ENCODE peak calls at places on chromosome 6, in four cellular contexts. V is GM12891, W is right lobe of liver, E is spleen. B is an unnamed sample.

GRCh38 chr6:116309657-116310056 is 29.9 kb upstream of the TSPYL1 start:
- DNase-seq in V (no peak), W (no peak), E (no peak), B (no peak)

GRCh38 chr6:73580247-73581149 is 59.7 kb upstream of the EEF1A1 start:
- DNase-seq in V (no peak), W (peak), E (peak), B (peak)

GRCh38 chr6:11526156-11526505 is 11.4 kb upstream of the TMEM170B start:
- DNase-seq in V (no peak), W (no peak), E (no peak), B (no peak)

GRCh38 chr6:32116674-32117073 is 7.5 kb upstream of the TNXB start:
- DNase-seq in V (no peak), W (no peak), E (no peak), B (no peak)

GRCh38 chr6:45420909-45421699 is 43.4 kb upstream of the SUPT3H start:
- DNase-seq in V (no peak), W (no peak), E (no peak), B (no peak)

GRCh38 chr6:138521800-138522199 is 22.5 kb upstream of the NHSL1 start:
- DNase-seq in V (no peak), W (no peak), E (no peak), B (no peak)

GRCh38 chr6:123610779-123611178 is 26.0 kb downstream of the TRDN start:
- DNase-seq in V (no peak), W (no peak), E (no peak), B (no peak)

GRCh38 chr6:157056275-157056674 is 267.0 kb downstream of the TMEM242 start:
- DNase-seq in V (no peak), W (no peak), E (no peak), B (no peak)

GRCh38 chr6:146472918-146473317 is 70.7 kb upstream of the RAB32 start:
- DNase-seq in V (no peak), W (no peak), E (no peak), B (no peak)

GRCh38 chr6:170221052-170221752 is 69.7 kb downstream of the DLL1 start:
- DNase-seq in V (no peak), W (no peak), E (peak), B (peak)

GRCh38 chr6:169183233-169183632 is 70.4 kb downstream of the THBS2 start:
- DNase-seq in V (no peak), W (no peak), E (no peak), B (no peak)

GRCh38 chr6:157860505-157860991 is 37.5 kb downstream of the SNX9 start:
- DNase-seq in V (no peak), W (no peak), E (no peak), B (no peak)

GRCh38 chr6:129184808-129185366 is 301.9 kb downstream of the LAMA2 start:
- DNase-seq in V (no peak), W (no peak), E (no peak), B (no peak)

GRCh38 chr6:24876496-24877465 is 59.0 kb downstream of the RIPOR2 start:
- DNase-seq in V (no peak), W (no peak), E (no peak), B (no peak)

GRCh38 chr6:27471365-27472115 is 1.4 kb downstream of the ZNF184 start:
- DNase-seq in V (no peak), W (no peak), E (no peak), B (no peak)

GRCh38 chr6:10756085-10756484 is 8.5 kb downstream of the TMEM14B start:
- DNase-seq in V (no peak), W (no peak), E (no peak), B (no peak)

GRCh38 chr6:128363020-128363419 is 157.4 kb downstream of the PTPRK start:
- DNase-seq in V (no peak), W (no peak), E (no peak), B (no peak)

GRCh38 chr6:116158641-116159040 is 32.7 kb upstream of the COL10A1 start:
- DNase-seq in V (no peak), W (no peak), E (no peak), B (no peak)

GRCh38 chr6:71887006-71887743 is 825 bp downstream of the RIMS1 start:
- DNase-seq in V (peak), W (peak), E (peak), B (no peak)

GRCh38 chr6:129186988-129187387 is 304.1 kb downstream of the LAMA2 start:
- DNase-seq in V (no peak), W (no peak), E (no peak), B (no peak)

GRCh38 chr6:115945806-115946205 is 114.9 kb downstream of the FRK start:
- DNase-seq in V (no peak), W (no peak), E (no peak), B (no peak)

GRCh38 chr6:87806635-87807034 is 104.6 kb upstream of the AKIRIN2 start:
- DNase-seq in V (no peak), W (no peak), E (no peak), B (no peak)

GRCh38 chr6:45704056-45704790 is 311.4 kb downstream of the CLIC5 start:
- DNase-seq in V (no peak), W (no peak), E (no peak), B (no peak)

GRCh38 chr6:61809004-61809595 is 476.9 kb downstream of the KHDRBS2 start:
- DNase-seq in V (peak), W (no peak), E (no peak), B (no peak)

GRCh38 chr6:1437553-1438406 is 48.4 kb downstream of the FOXF2 start:
- DNase-seq in V (no peak), W (no peak), E (no peak), B (no peak)

DNA sequence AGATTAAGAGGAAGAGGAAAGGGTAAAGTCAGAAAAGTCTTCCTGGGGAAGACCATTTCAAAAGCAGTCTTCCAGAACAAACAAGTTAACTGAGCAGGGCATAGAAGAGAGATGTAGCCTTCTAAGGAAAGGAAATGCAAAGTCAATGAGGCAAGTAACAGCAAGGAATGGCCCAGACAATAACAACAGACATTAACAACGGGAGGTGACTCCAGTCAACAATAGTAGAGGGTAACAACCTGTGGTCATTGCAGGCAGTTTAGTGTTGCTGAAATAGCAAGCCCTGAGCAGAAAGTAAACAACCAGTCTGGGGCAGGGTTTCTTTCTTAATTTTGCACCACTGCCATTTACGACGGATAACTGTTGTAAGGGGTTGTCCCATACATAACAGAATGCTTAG is 2.1 kb downstream of the MDN1 start:
- DNase-seq in V (no peak), W (no peak), E (no peak), B (no peak)
- TF ChIP-seq POLR2A in V (no peak), W (no peak), E (no peak), B (no peak)

DNA sequence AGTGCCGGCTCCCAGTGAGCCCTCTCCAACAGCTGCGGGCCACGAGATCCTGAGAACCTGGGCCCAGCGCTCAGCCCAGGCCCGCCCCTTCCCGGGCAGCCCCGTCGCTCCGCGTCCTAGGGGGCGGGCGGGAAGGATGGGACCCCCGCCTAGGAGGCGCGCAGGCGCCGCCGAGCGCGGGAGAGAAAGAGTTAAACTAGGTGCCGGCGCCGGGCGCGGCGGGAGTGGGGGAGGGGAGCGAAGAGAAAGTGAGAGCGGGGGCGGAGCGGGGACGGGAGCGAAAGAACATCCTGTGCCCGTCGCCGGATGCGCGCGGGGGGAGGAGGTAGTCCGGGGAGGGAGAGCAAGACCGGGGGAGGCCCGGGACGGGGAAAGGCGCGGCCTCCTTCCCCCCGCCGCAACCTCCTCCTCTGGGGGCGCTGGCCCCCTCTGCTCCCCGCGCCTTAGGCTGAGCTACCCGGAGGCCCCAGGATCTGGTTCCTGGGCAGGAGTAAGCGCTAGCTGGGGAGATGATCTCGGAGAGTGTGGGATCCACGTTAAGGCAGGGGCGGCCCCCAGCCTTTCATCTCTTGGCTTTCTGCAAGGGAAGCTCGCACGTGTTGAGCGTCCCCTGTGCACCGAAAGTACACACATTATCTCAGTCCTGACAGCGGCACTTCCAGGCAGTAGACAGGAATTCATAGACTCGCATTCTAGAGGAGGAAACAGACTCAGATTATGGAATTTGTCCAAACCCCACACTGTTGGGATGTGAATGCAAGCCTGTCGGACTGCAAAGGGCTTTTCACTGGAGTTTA is 4.9 kb upstream of the ARMC12 start:
- DNase-seq in V (peak), W (peak), E (peak), B (peak)
- TF ChIP-seq POLR2A in V (peak), W (peak), E (peak), B (no peak)

GRCh38 chr6:39901670-39902069 is 32.6 kb downstream of the MOCS1 start:
- DNase-seq in V (no peak), W (peak), E (peak), B (peak)
- TF ChIP-seq POLR2A in V (no peak), W (no peak), E (no peak), B (no peak)

GRCh38 chr6:43141644-43142043 is 29.4 kb upstream of the SRF start:
- DNase-seq in V (no peak), W (no peak), E (no peak), B (no peak)

GRCh38 chr6:43144879-43145278 is 26.2 kb upstream of the SRF start:
- DNase-seq in V (no peak), W (no peak), E (no peak), B (no peak)

GRCh38 chr6:43142101-43142500 is 29.0 kb upstream of the SRF start:
- DNase-seq in V (no peak), W (no peak), E (no peak), B (no peak)

GRCh38 chr6:43146228-43146627 is 24.8 kb upstream of the SRF start:
- DNase-seq in V (no peak), W (no peak), E (no peak), B (no peak)

GRCh38 chr6:43143235-43144124 is 27.6 kb upstream of the SRF start:
- DNase-seq in V (peak), W (peak), E (peak), B (peak)
- TF ChIP-seq POLR2A in V (no peak), W (no peak), E (no peak), B (no peak)

GRCh38 chr6:7136859-7137334 is 29.1 kb downstream of the RREB1 start:
- DNase-seq in V (no peak), W (no peak), E (peak), B (no peak)

GRCh38 chr6:7138921-7139358 is 31.2 kb downstream of the RREB1 start:
- DNase-seq in V (no peak), W (peak), E (no peak), B (no peak)

GRCh38 chr6:7135755-7136154 is 28.0 kb downstream of the RREB1 start:
- DNase-seq in V (no peak), W (no peak), E (no peak), B (no peak)

GRCh38 chr6:7138111-7138510 is 30.4 kb downstream of the RREB1 start:
- DNase-seq in V (no peak), W (no peak), E (no peak), B (no peak)

DNA sequence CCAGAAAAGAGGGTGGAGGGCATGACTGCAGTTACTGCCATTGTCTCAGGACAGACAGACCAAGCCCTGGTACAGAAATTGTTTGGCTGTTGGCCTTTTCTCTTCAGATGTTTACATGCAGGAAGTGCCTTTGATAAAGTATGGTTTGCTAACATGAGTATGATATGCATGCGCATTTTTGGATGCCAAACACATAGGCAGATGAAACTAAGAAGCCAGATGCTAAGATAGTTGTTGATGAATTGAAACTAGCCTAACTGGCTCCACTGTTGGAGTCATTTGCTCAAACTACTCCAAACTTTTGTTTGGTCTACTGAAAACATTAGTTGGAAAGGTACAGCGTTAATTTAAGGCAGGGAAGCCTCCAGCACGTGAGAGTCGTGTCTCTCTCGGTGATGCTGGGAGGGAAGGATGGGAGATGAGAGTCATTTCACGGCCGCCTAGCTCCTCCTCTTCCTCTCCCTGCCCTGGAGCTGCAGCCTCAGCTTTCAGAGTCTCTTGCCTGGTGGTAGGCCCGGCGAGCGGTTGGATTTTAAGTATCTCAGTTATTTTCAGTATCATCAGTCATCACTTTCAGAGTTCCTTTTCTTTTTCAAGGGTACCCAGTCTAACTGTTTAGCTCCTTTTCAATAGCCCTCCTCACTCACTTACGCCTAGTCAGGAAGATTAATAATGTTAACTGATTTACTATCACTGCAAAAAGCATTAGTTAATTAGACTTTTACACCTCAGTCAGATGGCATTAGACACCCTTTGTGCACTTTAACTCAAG is 29.8 kb downstream of the RREB1 start:
- DNase-seq in V (no peak), W (peak), E (peak), B (peak)
- TF ChIP-seq POLR2A in V (peak), W (no peak), E (no peak), B (no peak)

GRCh38 chr6:13471184-13471583 is 16.2 kb downstream of the GFOD1 start:
- DNase-seq in V (no peak), W (no peak), E (no peak), B (no peak)
- TF ChIP-seq POLR2A in V (no peak), W (no peak), E (no peak), B (no peak)

B was measured in suprapubic skin.